ENCODE peak calls at places on chromosomes 12 and 14, in ten cellular contexts. W is cardiac muscle cell; B is Panc1; V is breast epithelium; K is stomach; Y is esophagus squamous epithelium; H is CD8-positive, alpha-beta T cell; R is mucosa of descending colon; P is fibroblast of lung; D is Peyer's patch. A is an unnamed sample. For H3K36me3 and H3K4me1, the result is how much of the 10 kb centered on the place peaks cover.

GRCh38 chr14:104956290-104956890 is 21.8 kb downstream of the AHNAK2 start:
- DNase-seq in W (no peak), B (no peak), V (no peak), K (no peak), Y (no peak), H (no peak), R (peak), P (no peak), D (no peak), A (no peak)

GRCh38 chr12:69509308-69509736 is 39.1 kb downstream of the FRS2 start:
- DNase-seq in W (no peak), B (no peak), V (no peak), K (no peak), Y (no peak), H (no peak), R (no peak), P (no peak), D (no peak), A (no peak)

GRCh38 chr14:102942069-102942468 is 19.6 kb downstream of the AMN start:
- DNase-seq in W (no peak), B (no peak), V (no peak), K (no peak), Y (no peak), H (no peak), R (no peak), P (no peak), D (no peak), A (no peak)

GRCh38 chr14:64069634-64070359 is 217.0 kb downstream of the SYNE2 start:
- DNase-seq in W (no peak), B (no peak), V (no peak), K (no peak), Y (no peak), H (no peak), R (no peak), P (no peak), D (no peak), A (no peak)

GRCh38 chr12:121812320-121812871 is 8.6 kb downstream of the SETD1B start:
- DNase-seq in W (peak), B (no peak), V (peak), K (peak), Y (no peak), H (no peak), R (peak), P (peak), D (no peak), A (peak)

GRCh38 chr12:43742106-43742505 is 16.5 kb downstream of the PUS7L start:
- DNase-seq in W (no peak), B (no peak), V (no peak), K (no peak), Y (no peak), H (no peak), R (no peak), P (peak), D (no peak), A (no peak)

GRCh38 chr14:59275668-59276067 is 87.2 kb downstream of the DAAM1 start:
- DNase-seq in W (no peak), B (peak), V (no peak), K (no peak), Y (no peak), H (no peak), R (no peak), P (peak), D (no peak), A (no peak)

GRCh38 chr12:16229676-16230075 is 47.8 kb downstream of the SLC15A5 start:
- DNase-seq in W (no peak), B (no peak), V (no peak), K (no peak), Y (no peak), H (no peak), R (no peak), P (no peak), D (no peak), A (no peak)

GRCh38 chr14:68987653-68988036 is 8.5 kb upstream of the ACTN1 start:
- DNase-seq in W (no peak), B (no peak), V (no peak), K (no peak), Y (no peak), H (no peak), R (no peak), P (no peak), D (no peak), A (no peak)

GRCh38 chr14:54627718-54628345 is 60.9 kb downstream of the SAMD4A start:
- DNase-seq in W (peak), B (no peak), V (no peak), K (no peak), Y (no peak), H (no peak), R (no peak), P (peak), D (peak), A (no peak)

GRCh38 chr14:78162202-78162601 is 8.0 kb upstream of the NRXN3 start:
- DNase-seq in W (no peak), B (no peak), V (no peak), K (no peak), Y (no peak), H (no peak), R (no peak), P (no peak), D (no peak), A (no peak)

GRCh38 chr14:59360923-59361794 is 104.0 kb downstream of the GPR135 start:
- DNase-seq in W (no peak), B (no peak), V (peak), K (peak), Y (no peak), H (no peak), R (peak), P (peak), D (no peak), A (peak)

GRCh38 chr14:30235485-30235884 is 307.8 kb upstream of the PRKD1 start:
- DNase-seq in W (no peak), B (no peak), V (no peak), K (no peak), Y (no peak), H (no peak), R (no peak), P (no peak), D (no peak), A (no peak)

GRCh38 chr12:11553871-11554533 is 95.5 kb upstream of the ETV6 start:
- DNase-seq in W (peak), B (peak), V (no peak), K (peak), Y (no peak), H (no peak), R (no peak), P (peak), D (peak), A (no peak)

GRCh38 chr12:153080-153746 is 60.7 kb downstream of the SLC6A12 start:
- DNase-seq in W (peak), B (peak), V (no peak), K (peak), Y (no peak), H (peak), R (peak), P (peak), D (peak), A (peak)

DNA sequence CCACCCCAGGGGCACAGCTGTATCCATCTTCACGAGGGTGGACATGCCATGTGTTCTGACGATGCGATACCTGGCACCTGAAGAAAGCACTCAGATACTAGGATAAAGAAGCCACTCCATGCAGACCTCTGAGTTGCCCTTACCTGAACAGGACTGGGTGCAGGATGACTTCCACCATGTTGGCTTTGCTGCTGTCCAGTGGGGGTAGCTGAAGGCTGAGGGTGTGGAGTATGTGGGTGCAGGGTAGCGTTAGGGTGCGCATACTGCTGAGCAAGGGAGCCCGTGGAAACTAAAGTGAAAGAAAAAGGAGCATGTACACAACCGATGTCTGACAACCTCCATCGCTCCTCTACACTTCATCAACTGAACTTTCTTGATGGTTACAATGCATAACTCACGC is 51.3 kb downstream of the SH2B3 start:
- DNase-seq in W (no peak), B (no peak), V (no peak), K (no peak), Y (no peak), H (no peak), R (no peak), P (no peak), D (no peak), A (peak)
- H3K36me3 ChIP-seq in W (under half), B (under half), V (under half), K (half or more), Y (under half), H (under half), R (under half), P (under half), D (half or more), A (under half)

DNA sequence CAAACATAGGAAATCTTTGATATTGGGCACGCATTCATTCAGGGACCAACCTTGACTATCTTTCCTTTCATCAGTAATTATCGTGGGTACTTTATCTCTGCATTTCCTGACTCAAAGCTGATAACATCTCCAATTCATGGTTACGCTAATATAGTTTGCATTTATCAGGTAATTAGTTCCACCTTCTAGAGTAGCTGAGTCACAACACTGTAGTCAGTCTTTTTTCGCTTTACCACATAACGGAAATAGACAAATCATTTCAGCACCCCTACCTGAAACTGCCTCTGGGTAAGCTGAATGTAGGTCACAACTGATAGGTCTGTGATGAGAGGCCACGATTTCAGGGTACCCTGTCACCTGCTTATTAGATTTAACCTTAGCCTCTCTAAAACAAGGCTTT is 36.7 kb upstream of the IL22 start:
- DNase-seq in W (no peak), B (no peak), V (no peak), K (no peak), Y (no peak), H (no peak), R (no peak), P (no peak), D (no peak), A (no peak)
- H3K4me1 ChIP-seq in W (under half), B (under half), V (under half), K (under half), Y (under half), H (under half), R (under half), P (under half), D (under half), A (under half)

GRCh38 chr12:1884651-1885050 is 33.8 kb downstream of the CACNA2D4 start:
- DNase-seq in W (no peak), B (no peak), V (no peak), K (no peak), Y (no peak), H (no peak), R (no peak), P (no peak), D (no peak), A (no peak)
- TF ChIP-seq CTCF in W (no peak), B (no peak), V (no peak), K (no peak), Y (no peak), H (no peak), R (no peak), P (no peak), D (no peak), A (no peak)

DNA sequence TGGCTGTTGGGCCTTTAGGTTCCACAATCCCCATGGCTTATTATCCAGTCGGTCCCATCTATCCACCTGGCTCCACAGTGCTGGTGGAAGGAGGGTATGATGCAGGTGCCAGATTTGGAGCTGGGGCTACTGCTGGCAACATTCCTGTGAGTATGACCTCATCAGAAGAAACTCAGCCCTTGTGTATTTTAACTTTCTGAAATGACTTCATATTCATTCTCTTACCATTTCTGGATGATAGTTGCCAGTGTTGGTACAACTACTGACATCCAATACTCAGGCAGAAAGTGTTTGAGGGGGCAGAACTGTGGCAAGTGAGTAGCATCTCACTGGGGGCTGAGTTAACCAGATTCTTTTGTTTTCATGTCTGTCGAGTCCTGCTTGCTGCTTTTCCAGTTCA is 2.3 kb downstream of the DAZAP2 start:
- DNase-seq in W (no peak), B (no peak), V (no peak), K (no peak), Y (no peak), H (no peak), R (no peak), P (peak), D (no peak), A (no peak)
- H3K36me3 ChIP-seq in W (under half), B (under half), V (under half), K (half or more), Y (under half), H (under half), R (under half), P (under half), D (under half), A (under half)

GRCh38 chr12:23707270-23707669 is 242.2 kb downstream of the SOX5 start:
- DNase-seq in W (no peak), B (no peak), V (no peak), K (no peak), Y (no peak), H (no peak), R (no peak), P (no peak), D (no peak), A (no peak)

GRCh38 chr12:23704992-23705943 is 244.2 kb downstream of the SOX5 start:
- DNase-seq in W (peak), B (no peak), V (no peak), K (no peak), Y (no peak), H (no peak), R (no peak), P (no peak), D (no peak), A (no peak)

GRCh38 chr12:23708185-23708837 is 241.2 kb downstream of the SOX5 start:
- DNase-seq in W (no peak), B (no peak), V (no peak), K (no peak), Y (no peak), H (no peak), R (no peak), P (no peak), D (no peak), A (no peak)
- H3K4me1 ChIP-seq in W (under half), B (under half), V (under half), K (under half), Y (under half), H (under half), R (under half), P (under half), D (under half), A (under half)

GRCh38 chr14:79861111-79861510 is 350.2 kb downstream of the DIO2 start:
- DNase-seq in W (no peak), B (no peak), V (no peak), K (no peak), Y (no peak), H (no peak), R (no peak), P (no peak), D (no peak), A (no peak)
- TF ChIP-seq CTCF in W (no peak), B (no peak), V (no peak), K (no peak), Y (no peak), H (no peak), R (no peak), P (no peak), D (no peak), A (peak)

GRCh38 chr14:87935895-87936294 is 57.1 kb downstream of the GALC start:
- DNase-seq in W (no peak), B (no peak), V (no peak), K (no peak), Y (no peak), H (no peak), R (no peak), P (no peak), D (no peak), A (no peak)

GRCh38 chr14:87935081-87935828 is 57.7 kb downstream of the GALC start:
- DNase-seq in W (no peak), B (no peak), V (no peak), K (no peak), Y (no peak), H (no peak), R (no peak), P (no peak), D (no peak), A (no peak)

GRCh38 chr14:87940382-87940781 is 52.6 kb downstream of the GALC start:
- DNase-seq in W (no peak), B (no peak), V (no peak), K (no peak), Y (no peak), H (no peak), R (no peak), P (no peak), D (no peak), A (no peak)

GRCh38 chr14:87944987-87945604 is 47.9 kb downstream of the GALC start:
- DNase-seq in W (peak), B (peak), V (no peak), K (no peak), Y (no peak), H (no peak), R (no peak), P (peak), D (no peak), A (no peak)

GRCh38 chr14:87940894-87941293 is 52.1 kb downstream of the GALC start:
- DNase-seq in W (no peak), B (no peak), V (no peak), K (no peak), Y (no peak), H (no peak), R (no peak), P (no peak), D (no peak), A (no peak)
- H3K36me3 ChIP-seq in W (under half), B (under half), V (under half), K (half or more), Y (under half), H (under half), R (under half), P (under half), D (half or more), A (under half)

GRCh38 chr12:51975196-51975595 is 23.7 kb downstream of the ACVR1B start:
- DNase-seq in W (no peak), B (no peak), V (no peak), K (no peak), Y (no peak), H (no peak), R (no peak), P (no peak), D (no peak), A (no peak)

GRCh38 chr12:51974646-51975045 is 23.1 kb downstream of the ACVR1B start:
- DNase-seq in W (no peak), B (no peak), V (no peak), K (no peak), Y (no peak), H (no peak), R (no peak), P (no peak), D (no peak), A (peak)

GRCh38 chr12:51972424-51972812 is 20.9 kb downstream of the ACVR1B start:
- DNase-seq in W (no peak), B (no peak), V (no peak), K (no peak), Y (no peak), H (no peak), R (no peak), P (no peak), D (no peak), A (peak)

GRCh38 chr12:51972849-51973273 is 21.4 kb downstream of the ACVR1B start:
- DNase-seq in W (peak), B (no peak), V (no peak), K (peak), Y (no peak), H (peak), R (peak), P (peak), D (peak), A (peak)

DNA sequence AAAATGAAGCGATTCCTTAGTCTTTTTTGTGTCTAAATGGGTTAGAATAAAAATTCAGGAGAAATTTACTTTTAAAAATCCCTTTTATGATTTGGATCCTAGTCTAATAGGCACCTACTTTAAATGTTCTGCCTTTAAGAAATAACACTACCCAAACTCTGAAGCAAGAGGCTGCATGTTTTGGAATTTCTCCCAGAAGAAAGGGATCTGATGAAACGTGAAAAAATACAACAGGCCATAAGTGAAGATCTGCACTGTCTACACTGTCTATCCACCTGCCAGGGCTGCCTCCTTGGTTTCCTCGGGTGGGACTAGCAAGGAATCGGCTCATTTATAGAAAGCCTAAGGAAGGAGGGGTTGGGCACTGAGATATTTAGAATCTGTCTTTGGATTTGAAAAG is 22.1 kb downstream of the ACVR1B start:
- DNase-seq in W (no peak), B (no peak), V (no peak), K (no peak), Y (no peak), H (no peak), R (no peak), P (peak), D (no peak), A (no peak)
- H3K4me1 ChIP-seq in W (half or more), B (under half), V (under half), K (half or more), Y (under half), H (half or more), R (under half), P (under half), D (under half), A (half or more)

GRCh38 chr14:101225116-101225728 is 321.7 kb upstream of the RTL1 start:
- DNase-seq in W (no peak), B (no peak), V (no peak), K (no peak), Y (no peak), H (peak), R (no peak), P (no peak), D (no peak), A (peak)
- TF ChIP-seq CTCF in W (no peak), B (no peak), V (no peak), K (no peak), Y (no peak), H (no peak), R (no peak), P (no peak), D (no peak), A (no peak)

A was measured in right lobe of liver.